ENCODE peak calls at places on chromosomes 4 and X, in seven cellular contexts. B is kidney, N is NCI-H146, Q is non-pigmented ciliary epithelial cell, X is nephron progenitor cell, R is amniotic epithelial cell, I is foreskin keratinocyte. W is an unnamed sample.

GRCh38 chr4:116357758-116358157 is 727.6 kb downstream of the TRAM1L1 start:
- DNase-seq in B (no peak), N (no peak), Q (peak), X (no peak), R (peak), I (peak), W (peak)

GRCh38 chr4:96742332-96743014 is 902.6 kb downstream of the PDHA2 start:
- DNase-seq in B (no peak), N (no peak), Q (no peak), X (no peak), R (no peak), I (no peak), W (no peak)

GRCh38 chr4:169159614-169160013 is 111.1 kb downstream of the SH3RF1 start:
- DNase-seq in B (no peak), N (no peak), Q (peak), X (no peak), R (peak), I (peak), W (no peak)

GRCh38 chrX:67582436-67582835 is 38.6 kb downstream of the AR start:
- DNase-seq in B (no peak), N (no peak), Q (no peak), X (no peak), R (no peak), I (no peak), W (no peak)

GRCh38 chrX:33190016-33190415 is 21.3 kb downstream of the DMD start:
- DNase-seq in B (no peak), N (no peak), Q (no peak), X (no peak), R (peak), I (no peak), W (no peak)

GRCh38 chr4:144627663-144628076 is 18.3 kb upstream of the HHIP start:
- DNase-seq in B (no peak), N (no peak), Q (peak), X (no peak), R (peak), I (peak), W (no peak)

GRCh38 chrX:334971-335757 is 16.6 kb upstream of the GTPBP6 start:
- DNase-seq in B (peak), N (no peak), Q (no peak), X (no peak), R (no peak), I (no peak), W (no peak)

GRCh38 chrX:115584715-115585114 is 23.7 kb downstream of the PLS3 start:
- DNase-seq in B (no peak), N (no peak), Q (no peak), X (no peak), R (peak), I (peak), W (no peak)

GRCh38 chrX:152070186-152070585 is 68.2 kb downstream of the MAGEA10 start:
- DNase-seq in B (no peak), N (no peak), Q (no peak), X (no peak), R (peak), I (peak), W (no peak)

GRCh38 chrX:39653656-39654055 is 444.1 kb downstream of the BCOR start:
- DNase-seq in B (no peak), N (no peak), Q (no peak), X (no peak), R (peak), I (no peak), W (no peak)

GRCh38 chr4:145829629-145830395 is 108.8 kb downstream of the ZNF827 start:
- DNase-seq in B (no peak), N (no peak), Q (no peak), X (no peak), R (peak), I (no peak), W (no peak)

GRCh38 chr4:14787894-14788293 is 214.4 kb upstream of the CPEB2 start:
- DNase-seq in B (no peak), N (no peak), Q (no peak), X (no peak), R (peak), I (no peak), W (no peak)